ENCODE peak calls at places on chromosomes 1 and 21, in seven cellular contexts. One of them, this sample, is unnamed.

GRCh38 chr1:38958967-38959366 is 17.3 kb upstream of the RHBDL2 start:
- DNase-seq in SK-N-SH: no peak
- DNase-seq in HepG2: peak; percentile 15
- DNase-seq in K562: no peak
- DNase-seq in GM12891: no peak
- DNase-seq in H1: no peak
- DNase-seq in GM12878: no peak
- DNase-seq in this sample: no peak

GRCh38 chr1:65177457-65177856 is 29.5 kb downstream of the AK4 start:
- DNase-seq in SK-N-SH: no peak
- DNase-seq in HepG2: no peak
- DNase-seq in K562: no peak
- DNase-seq in GM12891: no peak
- DNase-seq in H1: no peak
- DNase-seq in GM12878: no peak
- DNase-seq in this sample: no peak

GRCh38 chr1:208837242-208837641 is 593.1 kb upstream of the PLXNA2 start:
- DNase-seq in SK-N-SH: no peak
- DNase-seq in HepG2: no peak
- DNase-seq in K562: no peak
- DNase-seq in GM12891: no peak
- DNase-seq in H1: no peak
- DNase-seq in GM12878: no peak
- DNase-seq in this sample: no peak

GRCh38 chr1:19411612-19412011 is 73.7 kb downstream of the CAPZB start:
- DNase-seq in SK-N-SH: no peak
- DNase-seq in HepG2: no peak
- DNase-seq in K562: no peak
- DNase-seq in GM12891: peak; percentile 60
- DNase-seq in H1: no peak
- DNase-seq in GM12878: peak; percentile 27
- DNase-seq in this sample: peak; percentile 56

GRCh38 chr1:85328713-85329376 is 52.4 kb upstream of the BCL10 start:
- DNase-seq in SK-N-SH: no peak
- DNase-seq in HepG2: peak; percentile 97
- DNase-seq in K562: no peak
- DNase-seq in GM12891: no peak
- DNase-seq in H1: no peak
- DNase-seq in GM12878: no peak
- DNase-seq in this sample: no peak

GRCh38 chr1:43171312-43171875 is 696 bp downstream of the EBNA1BP2 start:
- DNase-seq in SK-N-SH: no peak
- DNase-seq in HepG2: no peak
- DNase-seq in K562: no peak
- DNase-seq in GM12891: no peak
- DNase-seq in H1: no peak
- DNase-seq in GM12878: no peak
- DNase-seq in this sample: no peak

GRCh38 chr1:216632980-216633379 is 90.2 kb downstream of the ESRRG start:
- DNase-seq in SK-N-SH: no peak
- DNase-seq in HepG2: no peak
- DNase-seq in K562: no peak
- DNase-seq in GM12891: no peak
- DNase-seq in H1: no peak
- DNase-seq in GM12878: no peak
- DNase-seq in this sample: no peak

GRCh38 chr1:84245566-84245965 is 55.9 kb upstream of the SAMD13 start:
- DNase-seq in SK-N-SH: no peak
- DNase-seq in HepG2: no peak
- DNase-seq in K562: no peak
- DNase-seq in GM12891: no peak
- DNase-seq in H1: no peak
- DNase-seq in GM12878: no peak
- DNase-seq in this sample: no peak

GRCh38 chr1:117427297-117427696 is 60.0 kb downstream of the MAN1A2 start:
- DNase-seq in SK-N-SH: no peak
- DNase-seq in HepG2: no peak
- DNase-seq in K562: no peak
- DNase-seq in GM12891: no peak
- DNase-seq in H1: no peak
- DNase-seq in GM12878: no peak
- DNase-seq in this sample: no peak

GRCh38 chr1:32376199-32376598 is 13.9 kb downstream of the TSSK3 start:
- DNase-seq in SK-N-SH: no peak
- DNase-seq in HepG2: no peak
- DNase-seq in K562: no peak
- DNase-seq in GM12891: no peak
- DNase-seq in H1: no peak
- DNase-seq in GM12878: no peak
- DNase-seq in this sample: no peak

GRCh38 chr1:43420874-43421273 is 31.2 kb downstream of the SZT2 start:
- DNase-seq in SK-N-SH: no peak
- DNase-seq in HepG2: no peak
- DNase-seq in K562: no peak
- DNase-seq in GM12891: no peak
- DNase-seq in H1: no peak
- DNase-seq in GM12878: no peak
- DNase-seq in this sample: no peak

GRCh38 chr21:37546949-37547614 is 180.5 kb downstream of the DYRK1A start:
- DNase-seq in SK-N-SH: no peak
- DNase-seq in HepG2: no peak
- DNase-seq in K562: no peak
- DNase-seq in GM12891: no peak
- DNase-seq in H1: no peak
- DNase-seq in GM12878: no peak
- DNase-seq in this sample: no peak

GRCh38 chr1:193068013-193068412 is 8.6 kb downstream of the RO60 start:
- DNase-seq in SK-N-SH: no peak
- DNase-seq in HepG2: no peak
- DNase-seq in K562: no peak
- DNase-seq in GM12891: no peak
- DNase-seq in H1: no peak
- DNase-seq in GM12878: no peak
- DNase-seq in this sample: no peak

GRCh38 chr1:110337704-110338199 is 1.4 kb upstream of the RBM15 start:
- DNase-seq in SK-N-SH: peak; percentile 34
- DNase-seq in HepG2: peak; percentile 54
- DNase-seq in K562: peak; percentile 45
- DNase-seq in GM12891: peak; percentile 22
- DNase-seq in H1: peak; percentile 67
- DNase-seq in GM12878: no peak
- DNase-seq in this sample: no peak

GRCh38 chr1:236907205-236907604 is 97.0 kb downstream of the MT1HL1 start:
- DNase-seq in SK-N-SH: peak; percentile 76
- DNase-seq in HepG2: no peak
- DNase-seq in K562: peak; percentile 38
- DNase-seq in GM12891: no peak
- DNase-seq in H1: no peak
- DNase-seq in GM12878: no peak
- DNase-seq in this sample: no peak

GRCh38 chr1:195053478-195053877 is 1554.8 kb downstream of the KCNT2 start:
- DNase-seq in SK-N-SH: no peak
- DNase-seq in HepG2: no peak
- DNase-seq in K562: no peak
- DNase-seq in GM12891: no peak
- DNase-seq in H1: no peak
- DNase-seq in GM12878: no peak
- DNase-seq in this sample: no peak

GRCh38 chr1:112496290-112496689 is 12.5 kb upstream of the WNT2B start:
- DNase-seq in SK-N-SH: no peak
- DNase-seq in HepG2: no peak
- DNase-seq in K562: no peak
- DNase-seq in GM12891: no peak
- DNase-seq in H1: no peak
- DNase-seq in GM12878: no peak
- DNase-seq in this sample: no peak
- TF ChIP-seq TAF1 in SK-N-SH: no peak
- TF ChIP-seq TAF1 in HepG2: no peak
- TF ChIP-seq TAF1 in K562: no peak
- TF ChIP-seq TAF1 in GM12891: no peak
- TF ChIP-seq TAF1 in H1: no peak
- TF ChIP-seq TAF1 in GM12878: no peak
- TF ChIP-seq TAF1 in this sample: no peak

GRCh38 chr21:41169701-41170100 is 1.7 kb downstream of the BACE2 start:
- DNase-seq in SK-N-SH: no peak
- DNase-seq in HepG2: no peak
- DNase-seq in K562: no peak
- DNase-seq in GM12891: no peak
- DNase-seq in H1: no peak
- DNase-seq in GM12878: no peak
- DNase-seq in this sample: no peak

GRCh38 chr21:41169258-41169576 is 1.3 kb downstream of the BACE2 start:
- DNase-seq in SK-N-SH: no peak
- DNase-seq in HepG2: no peak
- DNase-seq in K562: no peak
- DNase-seq in GM12891: no peak
- DNase-seq in H1: no peak
- DNase-seq in GM12878: no peak
- DNase-seq in this sample: no peak

GRCh38 chr21:41166947-41167346 is 1.0 kb upstream of the BACE2 start:
- DNase-seq in SK-N-SH: peak; percentile 20
- DNase-seq in HepG2: no peak
- DNase-seq in K562: no peak
- DNase-seq in GM12891: no peak
- DNase-seq in H1: no peak
- DNase-seq in GM12878: no peak
- DNase-seq in this sample: no peak

GRCh38 chr21:41167348-41168342 is at the start of gene BACE2:
- DNase-seq in SK-N-SH: peak; percentile 70
- DNase-seq in HepG2: no peak
- DNase-seq in K562: peak; percentile 74
- DNase-seq in GM12891: peak; percentile 60
- DNase-seq in H1: peak; percentile 84
- DNase-seq in GM12878: no peak
- DNase-seq in this sample: peak; percentile 45

GRCh38 chr21:41168391-41169257 is 664 bp downstream of the BACE2 start:
- DNase-seq in SK-N-SH: peak; percentile 27
- DNase-seq in HepG2: no peak
- DNase-seq in K562: no peak
- DNase-seq in GM12891: peak; percentile 26
- DNase-seq in H1: peak; percentile 63
- DNase-seq in GM12878: no peak
- DNase-seq in this sample: no peak
- TF ChIP-seq TAF1 in SK-N-SH: no peak
- TF ChIP-seq TAF1 in HepG2: no peak
- TF ChIP-seq TAF1 in K562: no peak
- TF ChIP-seq TAF1 in GM12891: no peak
- TF ChIP-seq TAF1 in H1: no peak
- TF ChIP-seq TAF1 in GM12878: no peak
- TF ChIP-seq TAF1 in this sample: no peak

GRCh38 chr1:107896946-107897345 is 68.0 kb downstream of the VAV3 start:
- DNase-seq in SK-N-SH: no peak
- DNase-seq in HepG2: no peak
- DNase-seq in K562: no peak
- DNase-seq in GM12891: no peak
- DNase-seq in H1: no peak
- DNase-seq in GM12878: no peak
- DNase-seq in this sample: no peak
- TF ChIP-seq TAF1 in SK-N-SH: no peak
- TF ChIP-seq TAF1 in HepG2: no peak
- TF ChIP-seq TAF1 in K562: no peak
- TF ChIP-seq TAF1 in GM12891: no peak
- TF ChIP-seq TAF1 in H1: no peak
- TF ChIP-seq TAF1 in GM12878: no peak
- TF ChIP-seq TAF1 in this sample: no peak

GRCh38 chr1:150464422-150464826 is 22.8 kb upstream of the TARS2 start:
- DNase-seq in SK-N-SH: peak; percentile 75
- DNase-seq in HepG2: peak; percentile 51
- DNase-seq in K562: peak; percentile 79
- DNase-seq in GM12891: peak; percentile 60
- DNase-seq in H1: peak; percentile 84
- DNase-seq in GM12878: no peak
- DNase-seq in this sample: peak; percentile 53
- TF ChIP-seq TAF1 in SK-N-SH: no peak
- TF ChIP-seq TAF1 in HepG2: no peak
- TF ChIP-seq TAF1 in K562: no peak
- TF ChIP-seq TAF1 in GM12891: no peak
- TF ChIP-seq TAF1 in H1: no peak
- TF ChIP-seq TAF1 in GM12878: no peak
- TF ChIP-seq TAF1 in this sample: no peak

This sample was measured in GM12892.